ENCODE peak calls at places on chromosomes 4 and X, in five cellular contexts. L is fibroblast of villous mesenchyme, B is lower lobe of right lung, P is astrocyte of the spinal cord, T is WTC11. N is an unnamed sample.

GRCh38 chrX:38304010-38304409 is 23.3 kb downstream of the RPGR start:
- DNase-seq in L (no peak), B (no peak), P (peak), T (peak), N (peak)

GRCh38 chr4:175970072-175970471 is 95.6 kb upstream of the WDR17 start:
- DNase-seq in L (no peak), B (no peak), P (no peak), T (no peak), N (no peak)

GRCh38 chr4:9762823-9763475 is 18.5 kb upstream of the DRD5 start:
- DNase-seq in L (peak), B (no peak), P (peak), T (peak), N (peak)

GRCh38 chr4:54930226-54930625 is 195.2 kb downstream of the KDR start:
- DNase-seq in L (no peak), B (no peak), P (peak), T (no peak), N (peak)

GRCh38 chrX:3728454-3728853 is 15.0 kb upstream of the PRKX start:
- DNase-seq in L (peak), B (no peak), P (peak), T (no peak), N (peak)

GRCh38 chrX:644304-645023 is 13.9 kb downstream of the SHOX start:
- DNase-seq in L (no peak), B (no peak), P (no peak), T (peak), N (no peak)

GRCh38 chr4:168540865-168541607 is 44.2 kb downstream of the PALLD start:
- DNase-seq in L (peak), B (no peak), P (peak), T (no peak), N (peak)

GRCh38 chrX:42797646-42798045 is 19.7 kb upstream of the PPP1R2C start:
- DNase-seq in L (peak), B (no peak), P (no peak), T (no peak), N (peak)

GRCh38 chr4:10731690-10732089 is 47.1 kb upstream of the CLNK start:
- DNase-seq in L (no peak), B (no peak), P (no peak), T (no peak), N (no peak)

GRCh38 chr4:140300271-140300970 is 73.0 kb upstream of the SCOC start:
- DNase-seq in L (peak), B (no peak), P (peak), T (no peak), N (peak)

GRCh38 chr4:158008551-158009218 is 164.1 kb downstream of the GASK1B start:
- DNase-seq in L (peak), B (no peak), P (peak), T (no peak), N (peak)

GRCh38 chrX:73468376-73468775 is 21.5 kb downstream of the CDX4 start:
- DNase-seq in L (no peak), B (no peak), P (no peak), T (no peak), N (no peak)

GRCh38 chr4:148109216-148109615 is 333.0 kb downstream of the NR3C2 start:
- DNase-seq in L (no peak), B (no peak), P (no peak), T (no peak), N (no peak)

GRCh38 chr4:182245541-182246245 is 2.5 kb downstream of the TENM3 start:
- DNase-seq in L (no peak), B (no peak), P (no peak), T (no peak), N (peak)

GRCh38 chr4:173169178-173169427 is 492 bp downstream of the GALNT7 start:
- DNase-seq in L (no peak), B (no peak), P (no peak), T (no peak), N (no peak)

GRCh38 chrX:153924149-153924861 is 1.8 kb downstream of the ARHGAP4 start:
- DNase-seq in L (peak), B (no peak), P (peak), T (no peak), N (peak)

GRCh38 chr4:13544556-13545393 is 467 bp upstream of the NKX3-2 start:
- DNase-seq in L (peak), B (peak), P (peak), T (peak), N (peak)

GRCh38 chrX:121030083-121030482 is 17.3 kb upstream of the GLUD2 start:
- DNase-seq in L (no peak), B (no peak), P (no peak), T (no peak), N (no peak)

GRCh38 chrX:121028419-121028818 is 19.0 kb upstream of the GLUD2 start:
- DNase-seq in L (no peak), B (no peak), P (no peak), T (no peak), N (peak)
- TF ChIP-seq CTCF in L (no peak), B (no peak), P (no peak), T (no peak), N (no peak)

DNA sequence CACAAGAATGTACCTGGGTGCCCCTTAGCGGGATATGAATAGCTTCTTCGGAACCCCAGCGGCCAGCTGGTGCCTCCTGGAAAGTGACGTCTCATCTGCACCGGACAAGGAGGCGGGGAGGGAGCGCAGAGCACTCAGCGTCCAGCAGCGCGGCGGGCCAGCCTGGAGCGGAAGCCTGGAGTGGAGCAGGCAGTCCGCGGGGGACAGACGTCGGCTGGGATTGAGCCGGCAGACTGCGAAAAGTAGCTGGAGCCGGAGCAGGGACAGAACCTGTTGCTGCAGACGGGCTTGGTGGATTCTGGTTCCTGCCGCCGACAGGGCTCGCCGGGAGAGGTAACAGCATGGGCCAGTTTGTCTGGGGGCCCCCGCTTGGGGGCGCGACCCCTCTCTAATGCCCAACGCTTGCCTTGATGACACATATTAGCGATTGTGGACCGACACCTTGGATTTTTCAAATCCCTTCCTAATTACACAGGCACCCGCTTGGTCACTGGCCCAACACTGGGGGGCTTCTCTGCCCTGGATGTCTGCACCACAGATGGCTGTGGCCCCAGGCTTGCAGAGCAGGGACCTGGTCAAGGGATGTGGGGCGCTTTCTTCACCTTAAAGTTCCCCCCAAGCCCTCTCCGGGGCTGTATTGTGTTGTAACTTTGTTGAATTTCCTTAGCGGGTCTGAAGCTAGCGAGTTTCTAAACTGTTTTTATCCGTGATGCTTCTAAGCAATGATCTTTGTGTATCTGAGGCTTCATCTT is at the start of gene NPFFR2:
- DNase-seq in L (peak), B (peak), P (peak), T (peak), N (no peak)
- TF ChIP-seq CTCF in L (no peak), B (no peak), P (no peak), T (no peak), N (no peak)

DNA sequence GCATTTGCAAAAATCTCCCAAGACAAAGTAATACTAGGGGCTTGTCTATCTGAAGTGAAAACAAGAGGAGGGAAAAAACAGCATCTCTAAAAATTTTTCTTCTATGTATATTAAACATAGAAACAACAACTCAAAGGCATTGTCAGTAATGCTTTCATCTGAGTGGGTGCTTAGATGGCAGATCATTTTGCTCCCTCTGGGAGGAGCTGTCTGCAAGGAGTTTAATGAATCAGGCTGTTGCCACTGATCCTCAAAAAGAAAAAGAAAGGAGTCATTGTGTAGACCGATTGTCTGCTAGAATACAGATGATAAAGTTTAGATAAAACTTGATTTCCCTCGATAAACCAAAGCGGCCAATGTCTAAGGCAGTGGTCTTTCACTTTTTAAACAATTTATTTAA is 49.7 kb upstream of the KLHL8 start:
- DNase-seq in L (peak), B (no peak), P (peak), T (peak), N (peak)
- TF ChIP-seq CTCF in L (peak), B (peak), P (peak), T (no peak), N (peak)

GRCh38 chrX:129115935-129116334 is 407.4 kb downstream of the SMARCA1 start:
- DNase-seq in L (no peak), B (no peak), P (no peak), T (no peak), N (no peak)

GRCh38 chrX:129116651-129117050 is 406.6 kb downstream of the SMARCA1 start:
- DNase-seq in L (no peak), B (no peak), P (no peak), T (no peak), N (no peak)

GRCh38 chrX:129115104-129115503 is 408.2 kb downstream of the SMARCA1 start:
- DNase-seq in L (peak), B (no peak), P (no peak), T (peak), N (peak)
- TF ChIP-seq CTCF in L (no peak), B (no peak), P (peak), T (no peak), N (no peak)

DNA sequence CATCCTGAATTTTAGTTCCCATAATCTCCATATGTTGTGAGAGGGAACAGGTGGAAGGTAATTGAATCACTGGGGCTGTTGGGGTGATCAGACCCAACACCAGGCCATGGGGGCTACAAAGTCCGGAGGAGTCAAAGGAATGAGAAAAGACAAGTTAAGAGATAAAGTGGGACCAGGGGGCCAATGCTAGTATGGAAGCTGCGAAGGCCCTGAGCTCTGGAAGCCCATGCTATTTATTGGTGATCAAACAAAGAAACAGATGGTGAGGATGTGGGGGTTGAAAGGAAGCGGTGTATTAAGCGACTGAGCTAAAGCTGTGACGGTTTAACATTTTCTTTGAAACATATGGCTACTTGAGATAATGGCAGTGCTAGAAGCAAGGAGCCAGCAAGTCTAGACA is 132.8 kb downstream of the PDGFC start:
- DNase-seq in L (peak), B (no peak), P (no peak), T (no peak), N (no peak)
- TF ChIP-seq CTCF in L (no peak), B (no peak), P (no peak), T (no peak), N (no peak)

DNA sequence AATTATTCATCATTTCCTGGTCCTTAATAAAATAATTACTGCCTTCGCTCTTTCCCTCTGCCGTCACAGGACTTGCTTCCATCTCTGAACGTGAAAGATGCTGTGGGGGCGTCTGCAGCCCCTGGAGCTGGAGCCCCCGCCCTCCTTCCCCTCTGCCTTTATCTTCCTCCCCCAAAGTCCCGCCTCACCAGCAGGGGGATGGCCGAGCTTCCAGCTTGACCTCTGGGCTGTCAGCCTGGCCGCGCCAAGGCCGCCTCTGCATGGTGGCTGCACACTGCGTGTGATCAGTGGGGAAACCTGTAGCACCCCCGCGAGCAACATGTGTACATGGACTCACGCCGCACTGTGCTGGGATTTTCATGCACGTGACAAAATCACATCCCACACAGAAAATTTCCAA is 26.4 kb upstream of the PSAPL1 start:
- DNase-seq in L (no peak), B (no peak), P (no peak), T (peak), N (no peak)
- TF ChIP-seq CTCF in L (no peak), B (no peak), P (no peak), T (no peak), N (no peak)

GRCh38 chr4:95061220-95061619 is 303.5 kb downstream of the BMPR1B start:
- DNase-seq in L (peak), B (no peak), P (peak), T (no peak), N (no peak)

GRCh38 chr4:95059630-95060029 is 301.9 kb downstream of the BMPR1B start:
- DNase-seq in L (no peak), B (no peak), P (peak), T (no peak), N (peak)
- TF ChIP-seq CTCF in L (no peak), B (no peak), P (no peak), T (no peak), N (no peak)